ENCODE peak calls at places on chromosomes 11 and 22, in five cellular contexts. B, Q, T, A and Z are unnamed samples.

GRCh38 chr11:114131366-114131963 is 72.0 kb downstream of the ZBTB16 start:
- DNase-seq in T (peak; percentile 68), Q (peak; percentile 44), A (no peak), B (no peak), Z (no peak)

GRCh38 chr11:132125855-132126841 is 755.7 kb downstream of the NTM start:
- DNase-seq in A (no peak), B (no peak), Q (no peak), T (peak; percentile 26), Z (no peak)

GRCh38 chr11:19903620-19904069 is 191.0 kb downstream of the NAV2 start:
- DNase-seq in A (no peak), B (peak; percentile 71), T (peak; percentile 31), Q (peak; percentile 79), Z (peak; percentile 68)

GRCh38 chr11:61331636-61332035 is 1.3 kb downstream of the DDB1 start:
- DNase-seq in B (peak; percentile 27), T (no peak), A (no peak), Q (no peak), Z (no peak)

GRCh38 chr11:19800162-19800561 is 87.5 kb downstream of the NAV2 start:
- DNase-seq in B (no peak), Q (peak; percentile 28), T (no peak), A (no peak), Z (no peak)

GRCh38 chr22:40116496-40117200 is 61.1 kb upstream of the TNRC6B start:
- DNase-seq in B (no peak), T (no peak), A (no peak), Q (no peak), Z (no peak)

GRCh38 chr11:92324890-92325289 is 100.3 kb downstream of the FAT3 start:
- DNase-seq in T (no peak), A (no peak), Q (no peak), B (no peak), Z (no peak)

GRCh38 chr11:118791015-118791960 is at the start of gene DDX6:
- DNase-seq in B (peak; percentile 80), Q (peak; percentile 93), A (peak; percentile 97), T (peak; percentile 82), Z (peak; percentile 96)

GRCh38 chr11:124812876-124813275 is 12.7 kb upstream of the MSANTD2 start:
- DNase-seq in A (no peak), T (no peak), Q (peak; percentile 27), B (no peak), Z (no peak)

GRCh38 chr22:19524170-19525115 is at the start of gene CLDN5:
- DNase-seq in A (no peak), Q (peak; percentile 46), B (no peak), T (peak; percentile 1), Z (peak; percentile 60)

GRCh38 chr11:7376386-7376785 is 108.9 kb upstream of the OLFML1 start:
- DNase-seq in T (no peak), Q (no peak), B (no peak), A (no peak), Z (no peak)

GRCh38 chr11:126284829-126285228 is 1.9 kb downstream of the TIRAP start:
- DNase-seq in A (no peak), Q (peak; percentile 95), B (peak; percentile 96), T (peak; percentile 83), Z (no peak)

GRCh38 chr11:6333112-6333511 is 12.8 kb upstream of the CAVIN3 start:
- DNase-seq in A (no peak), B (no peak), T (no peak), Q (no peak), Z (no peak)

GRCh38 chr22:21569459-21570161 is 2.1 kb downstream of the UBE2L3 start:
- DNase-seq in Q (peak; percentile 27), B (no peak), A (no peak), T (no peak), Z (no peak)

GRCh38 chr11:72744474-72744873 is 7.7 kb downstream of the ARAP1 start:
- DNase-seq in Q (no peak), A (no peak), T (no peak), B (no peak), Z (no peak)

GRCh38 chr22:17137226-17137625 is 16.1 kb upstream of the TMEM121B start:
- DNase-seq in B (no peak), Q (no peak), T (no peak), A (no peak), Z (peak; percentile 14)

GRCh38 chr11:59182457-59183151 is 10.7 kb downstream of the DTX4 start:
- DNase-seq in T (no peak), B (no peak), Q (no peak), A (no peak), Z (no peak)

GRCh38 chr22:39748877-39749276 is 144.7 kb downstream of the ENTHD1 start:
- DNase-seq in Q (peak; percentile 83), A (no peak), T (peak; percentile 81), B (peak; percentile 9), Z (no peak)

GRCh38 chr11:128289048-128289447 is 298.3 kb downstream of the ETS1 start:
- DNase-seq in A (no peak), B (no peak), T (no peak), Q (no peak), Z (no peak)

GRCh38 chr11:30800904-30801303 is 214.8 kb upstream of the MPPED2 start:
- DNase-seq in A (no peak), Q (no peak), B (no peak), T (no peak), Z (no peak)

GRCh38 chr22:48863965-48864538 is 963.6 kb downstream of the BRD1 start:
- DNase-seq in A (no peak), T (no peak), Q (no peak), B (no peak), Z (no peak)

GRCh38 chr22:37634505-37635002 is 4.9 kb upstream of the SH3BP1 start:
- DNase-seq in T (no peak), B (no peak), A (no peak), Q (peak; percentile 25), Z (no peak)

GRCh38 chr22:31925056-31925455 is 19.3 kb upstream of the YWHAH start:
- DNase-seq in Q (no peak), B (no peak), T (no peak), A (no peak), Z (no peak)

GRCh38 chr11:68326334-68327215 is 14.2 kb downstream of the LRP5 start:
- DNase-seq in B (no peak), T (no peak), Q (no peak), A (no peak), Z (no peak)

GRCh38 chr11:95567685-95568084 is 221.9 kb downstream of the FAM76B start:
- DNase-seq in A (no peak), B (no peak), T (no peak), Q (peak; percentile 45), Z (no peak)

GRCh38 chr11:122893131-122893530 is 10.6 kb downstream of the JHY start:
- DNase-seq in Q (no peak), A (no peak), B (no peak), T (no peak), Z (no peak)

GRCh38 chr11:59174664-59175033 is 2.7 kb downstream of the DTX4 start:
- DNase-seq in T (no peak), A (no peak), B (peak; percentile 30), Q (peak; percentile 82), Z (no peak)

GRCh38 chr11:72578051-72578450 is 96.2 kb downstream of the PDE2A start:
- DNase-seq in T (no peak), A (peak; percentile 36), B (no peak), Q (no peak), Z (no peak)

GRCh38 chr22:39658367-39658766 is 87.8 kb downstream of the CACNA1I start:
- DNase-seq in B (no peak), Q (peak; percentile 39), T (no peak), A (no peak), Z (no peak)

GRCh38 chr11:33040127-33040861 is 922 bp downstream of the TCP11L1 start:
- DNase-seq in A (no peak), T (peak; percentile 22), Q (peak; percentile 40), B (peak; percentile 11), Z (no peak)